ENCODE peak calls at places on chromosome 21, in five cellular contexts. One of them, this sample, is unnamed. For H3K4me1, the result is how much of the 10 kb centered on the place peaks cover.

GRCh38 chr21:30232011-30232410 is 16.1 kb upstream of the CLDN8 start:
- DNase-seq in PC-9: no peak
- DNase-seq in HCT116: no peak
- DNase-seq in gastrocnemius medialis: no peak
- DNase-seq in Peyer's patch: no peak
- DNase-seq in this sample: no peak

GRCh38 chr21:33254766-33255165 is 11.4 kb upstream of the IL10RB start:
- DNase-seq in PC-9: no peak
- DNase-seq in HCT116: no peak
- DNase-seq in gastrocnemius medialis: no peak
- DNase-seq in Peyer's patch: no peak
- DNase-seq in this sample: no peak

GRCh38 chr21:17828223-17828622 is 9.1 kb upstream of the C21orf91 start:
- DNase-seq in PC-9: no peak
- DNase-seq in HCT116: no peak
- DNase-seq in gastrocnemius medialis: no peak
- DNase-seq in Peyer's patch: no peak
- DNase-seq in this sample: no peak

GRCh38 chr21:22115746-22116145 is 1117.5 kb downstream of the NCAM2 start:
- DNase-seq in PC-9: no peak
- DNase-seq in HCT116: no peak
- DNase-seq in gastrocnemius medialis: no peak
- DNase-seq in Peyer's patch: no peak
- DNase-seq in this sample: no peak

GRCh38 chr21:26041441-26042180 is 129.0 kb downstream of the APP start:
- DNase-seq in PC-9: no peak
- DNase-seq in HCT116: no peak
- DNase-seq in gastrocnemius medialis: no peak
- DNase-seq in Peyer's patch: no peak
- DNase-seq in this sample: no peak

GRCh38 chr21:26331581-26331980 is 161.0 kb upstream of the APP start:
- DNase-seq in PC-9: no peak
- DNase-seq in HCT116: no peak
- DNase-seq in gastrocnemius medialis: no peak
- DNase-seq in Peyer's patch: no peak
- DNase-seq in this sample: no peak

GRCh38 chr21:46096596-46096981 is 1.3 kb upstream of the COL6A2 start:
- DNase-seq in PC-9: no peak
- DNase-seq in HCT116: no peak
- DNase-seq in gastrocnemius medialis: no peak
- DNase-seq in Peyer's patch: no peak
- DNase-seq in this sample: peak

GRCh38 chr21:16708431-16708830 is 804.4 kb upstream of the CXADR start:
- DNase-seq in PC-9: no peak
- DNase-seq in HCT116: no peak
- DNase-seq in gastrocnemius medialis: no peak
- DNase-seq in Peyer's patch: no peak
- DNase-seq in this sample: no peak

DNA sequence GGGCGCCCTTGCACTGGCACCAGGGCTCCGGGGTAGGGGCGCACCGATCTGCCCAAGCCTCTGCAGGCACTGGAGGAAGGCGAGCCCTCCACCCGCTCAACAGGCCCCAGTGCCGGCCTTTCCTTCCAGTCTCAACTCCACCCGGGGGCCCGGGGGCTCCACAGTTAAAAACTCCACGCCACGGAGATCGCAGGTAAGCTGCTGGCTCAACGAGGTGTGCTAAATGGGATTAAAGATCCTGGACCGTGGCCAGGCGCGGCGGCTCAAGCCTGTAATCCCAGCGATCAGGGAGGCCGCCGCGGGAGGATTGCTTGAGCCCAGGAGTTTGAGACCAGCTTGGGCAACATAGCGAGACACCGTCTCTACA is 536 bp downstream of the HSF2BP start:
- DNase-seq in PC-9: no peak
- DNase-seq in HCT116: no peak
- DNase-seq in gastrocnemius medialis: no peak
- DNase-seq in Peyer's patch: no peak
- DNase-seq in this sample: no peak
- H3K4me1 ChIP-seq in PC-9: under half
- H3K4me1 ChIP-seq in HCT116: under half
- H3K4me1 ChIP-seq in gastrocnemius medialis: under half
- H3K4me1 ChIP-seq in Peyer's patch: under half
- H3K4me1 ChIP-seq in this sample: under half

DNA sequence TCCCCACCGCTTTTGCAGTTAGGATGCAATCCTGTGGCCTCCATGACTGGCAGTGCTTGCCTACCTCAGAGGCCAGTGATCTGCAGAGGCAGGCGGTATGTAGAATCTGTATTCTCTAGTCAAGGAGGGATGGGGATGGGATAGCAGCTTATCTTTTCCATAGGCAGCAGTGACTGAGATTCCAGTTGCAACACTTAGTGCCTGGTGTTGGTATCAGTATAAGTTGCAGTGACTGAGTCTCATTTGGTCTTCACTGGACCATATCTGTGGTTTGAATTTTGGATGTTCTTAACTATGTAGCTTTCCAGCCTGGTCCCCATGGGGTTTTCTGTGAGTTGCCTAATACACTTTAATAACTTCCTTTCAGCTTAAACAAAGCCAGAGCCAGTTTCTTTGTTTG is 16.5 kb downstream of the DYRK1A start:
- DNase-seq in PC-9: no peak
- DNase-seq in HCT116: no peak
- DNase-seq in gastrocnemius medialis: no peak
- DNase-seq in Peyer's patch: no peak
- DNase-seq in this sample: no peak
- H3K4me1 ChIP-seq in PC-9: under half
- H3K4me1 ChIP-seq in HCT116: under half
- H3K4me1 ChIP-seq in gastrocnemius medialis: half or more
- H3K4me1 ChIP-seq in Peyer's patch: under half
- H3K4me1 ChIP-seq in this sample: half or more

GRCh38 chr21:38295997-38296764 is 39.4 kb downstream of the KCNJ15 start:
- DNase-seq in PC-9: no peak
- DNase-seq in HCT116: no peak
- DNase-seq in gastrocnemius medialis: no peak
- DNase-seq in Peyer's patch: no peak
- DNase-seq in this sample: no peak

GRCh38 chr21:38297871-38298270 is 41.1 kb downstream of the KCNJ15 start:
- DNase-seq in PC-9: no peak
- DNase-seq in HCT116: no peak
- DNase-seq in gastrocnemius medialis: no peak
- DNase-seq in Peyer's patch: no peak
- DNase-seq in this sample: no peak

GRCh38 chr21:38298833-38299232 is 42.0 kb downstream of the KCNJ15 start:
- DNase-seq in PC-9: no peak
- DNase-seq in HCT116: no peak
- DNase-seq in gastrocnemius medialis: no peak
- DNase-seq in Peyer's patch: no peak
- DNase-seq in this sample: no peak

GRCh38 chr21:38299651-38300050 is 42.9 kb downstream of the KCNJ15 start:
- DNase-seq in PC-9: no peak
- DNase-seq in HCT116: no peak
- DNase-seq in gastrocnemius medialis: no peak
- DNase-seq in Peyer's patch: no peak
- DNase-seq in this sample: no peak

GRCh38 chr21:38297193-38297592 is 40.4 kb downstream of the KCNJ15 start:
- DNase-seq in PC-9: no peak
- DNase-seq in HCT116: no peak
- DNase-seq in gastrocnemius medialis: no peak
- DNase-seq in Peyer's patch: no peak
- DNase-seq in this sample: no peak
- H3K4me1 ChIP-seq in PC-9: under half
- H3K4me1 ChIP-seq in HCT116: under half
- H3K4me1 ChIP-seq in gastrocnemius medialis: under half
- H3K4me1 ChIP-seq in Peyer's patch: under half
- H3K4me1 ChIP-seq in this sample: under half

DNA sequence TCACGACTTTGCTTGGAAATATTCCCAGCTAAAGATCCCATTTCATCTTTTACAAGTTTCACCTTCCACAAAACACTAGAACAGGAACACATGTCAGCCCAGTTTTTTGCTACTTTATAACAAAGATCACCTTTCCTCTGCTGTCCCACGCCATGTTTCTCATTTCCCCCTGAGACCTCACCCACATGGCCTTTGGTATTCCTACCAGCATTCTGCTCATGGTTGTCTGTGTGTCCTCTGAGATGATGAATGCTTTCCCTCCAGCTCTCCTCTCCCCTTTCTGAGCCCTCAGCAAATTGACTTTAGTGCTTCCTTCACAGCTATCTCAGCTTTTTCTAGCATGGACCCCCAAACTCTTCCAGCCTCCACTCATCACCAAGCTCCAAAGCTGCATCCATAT is 32.3 kb upstream of the ABCG1 start:
- DNase-seq in PC-9: no peak
- DNase-seq in HCT116: no peak
- DNase-seq in gastrocnemius medialis: no peak
- DNase-seq in Peyer's patch: no peak
- DNase-seq in this sample: peak
- H3K4me1 ChIP-seq in PC-9: under half
- H3K4me1 ChIP-seq in HCT116: under half
- H3K4me1 ChIP-seq in gastrocnemius medialis: under half
- H3K4me1 ChIP-seq in Peyer's patch: under half
- H3K4me1 ChIP-seq in this sample: under half

DNA sequence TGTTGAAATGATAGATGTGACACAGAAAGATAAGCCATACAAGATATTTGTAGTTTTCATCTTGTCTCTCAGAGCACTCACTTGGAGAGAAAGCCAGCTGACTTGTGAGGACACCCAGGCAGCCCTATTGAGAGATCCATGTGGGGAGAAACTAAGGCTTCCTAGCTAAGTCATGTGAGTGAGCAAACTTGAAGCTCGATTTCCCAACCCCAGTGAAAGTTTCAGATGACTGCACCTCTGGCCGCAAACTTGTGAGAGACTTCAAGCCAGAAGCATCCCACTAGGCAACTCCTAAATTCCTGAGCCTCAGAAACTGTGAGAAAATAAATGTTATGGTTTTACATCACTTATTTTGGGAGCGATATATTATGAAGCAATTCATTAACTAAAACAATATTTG is 832.3 kb downstream of the LTN1 start:
- DNase-seq in PC-9: no peak
- DNase-seq in HCT116: no peak
- DNase-seq in gastrocnemius medialis: peak
- DNase-seq in Peyer's patch: no peak
- DNase-seq in this sample: no peak
- H3K4me1 ChIP-seq in PC-9: under half
- H3K4me1 ChIP-seq in HCT116: under half
- H3K4me1 ChIP-seq in gastrocnemius medialis: under half
- H3K4me1 ChIP-seq in Peyer's patch: under half
- H3K4me1 ChIP-seq in this sample: under half

GRCh38 chr21:44869860-44870747 is 3.4 kb downstream of the PTTG1IP start:
- DNase-seq in PC-9: peak
- DNase-seq in HCT116: peak
- DNase-seq in gastrocnemius medialis: peak
- DNase-seq in Peyer's patch: no peak
- DNase-seq in this sample: no peak
- H3K4me1 ChIP-seq in PC-9: half or more
- H3K4me1 ChIP-seq in HCT116: under half
- H3K4me1 ChIP-seq in gastrocnemius medialis: half or more
- H3K4me1 ChIP-seq in Peyer's patch: under half
- H3K4me1 ChIP-seq in this sample: half or more

GRCh38 chr21:34878940-34879339 is 170.2 kb downstream of the RUNX1 start:
- DNase-seq in PC-9: no peak
- DNase-seq in HCT116: no peak
- DNase-seq in gastrocnemius medialis: no peak
- DNase-seq in Peyer's patch: no peak
- DNase-seq in this sample: no peak
- H3K4me1 ChIP-seq in PC-9: half or more
- H3K4me1 ChIP-seq in HCT116: under half
- H3K4me1 ChIP-seq in gastrocnemius medialis: under half
- H3K4me1 ChIP-seq in Peyer's patch: under half
- H3K4me1 ChIP-seq in this sample: under half

This sample was measured in esophagus muscularis mucosa.